ENCODE peak calls at places on chromosomes 1 and 21, in seven cellular contexts. P is AG09309, B is HCT116, Y is tibial artery, K is dorsolateral prefrontal cortex, S is cardiac muscle cell, A is astrocyte of the spinal cord. X is an unnamed sample.

GRCh38 chr1:154497026-154497806 is 4.8 kb upstream of the TDRD10 start:
- DNase-seq in K (no peak), Y (peak), S (peak), P (no peak), B (no peak), A (no peak), X (peak)

GRCh38 chr1:84165566-84165965 is 21.5 kb downstream of the PRKACB start:
- DNase-seq in A (no peak), Y (no peak), S (no peak), B (no peak), P (no peak), K (no peak), X (no peak)

GRCh38 chr1:94319319-94320180 is 82.2 kb upstream of the ARHGAP29 start:
- DNase-seq in Y (no peak), P (no peak), A (no peak), S (no peak), K (no peak), B (no peak), X (no peak)

GRCh38 chr1:168469690-168470089 is 74.1 kb downstream of the XCL2 start:
- DNase-seq in A (peak), Y (peak), B (peak), P (peak), S (peak), K (no peak), X (peak)

GRCh38 chr1:78227705-78228260 is 182.0 kb downstream of the GIPC2 start:
- DNase-seq in S (no peak), A (no peak), Y (no peak), K (no peak), P (no peak), B (no peak), X (no peak)

GRCh38 chr1:232033285-232033684 is 406.7 kb downstream of the DISC1 start:
- DNase-seq in K (no peak), Y (no peak), S (no peak), B (no peak), A (no peak), P (no peak), X (no peak)

GRCh38 chr1:6116137-6116536 is 64.0 kb downstream of the CHD5 start:
- DNase-seq in K (no peak), S (no peak), Y (no peak), P (no peak), A (peak), B (no peak), X (no peak)

GRCh38 chr1:235642021-235642942 is 7.3 kb downstream of the GNG4 start:
- DNase-seq in Y (no peak), P (no peak), A (peak), B (peak), K (peak), S (peak), X (peak)

GRCh38 chr1:18653375-18653774 is 22.7 kb downstream of the PAX7 start:
- DNase-seq in S (no peak), P (no peak), Y (no peak), K (no peak), A (no peak), B (no peak), X (no peak)

GRCh38 chr1:180785306-180785705 is 127.4 kb upstream of the KIAA1614 start:
- DNase-seq in Y (no peak), A (no peak), B (no peak), S (no peak), P (no peak), K (no peak), X (no peak)

GRCh38 chr1:53327183-53327941 is 508 bp downstream of the LRP8 start:
- DNase-seq in P (no peak), K (no peak), Y (no peak), B (no peak), A (peak), S (peak), X (peak)

DNA sequence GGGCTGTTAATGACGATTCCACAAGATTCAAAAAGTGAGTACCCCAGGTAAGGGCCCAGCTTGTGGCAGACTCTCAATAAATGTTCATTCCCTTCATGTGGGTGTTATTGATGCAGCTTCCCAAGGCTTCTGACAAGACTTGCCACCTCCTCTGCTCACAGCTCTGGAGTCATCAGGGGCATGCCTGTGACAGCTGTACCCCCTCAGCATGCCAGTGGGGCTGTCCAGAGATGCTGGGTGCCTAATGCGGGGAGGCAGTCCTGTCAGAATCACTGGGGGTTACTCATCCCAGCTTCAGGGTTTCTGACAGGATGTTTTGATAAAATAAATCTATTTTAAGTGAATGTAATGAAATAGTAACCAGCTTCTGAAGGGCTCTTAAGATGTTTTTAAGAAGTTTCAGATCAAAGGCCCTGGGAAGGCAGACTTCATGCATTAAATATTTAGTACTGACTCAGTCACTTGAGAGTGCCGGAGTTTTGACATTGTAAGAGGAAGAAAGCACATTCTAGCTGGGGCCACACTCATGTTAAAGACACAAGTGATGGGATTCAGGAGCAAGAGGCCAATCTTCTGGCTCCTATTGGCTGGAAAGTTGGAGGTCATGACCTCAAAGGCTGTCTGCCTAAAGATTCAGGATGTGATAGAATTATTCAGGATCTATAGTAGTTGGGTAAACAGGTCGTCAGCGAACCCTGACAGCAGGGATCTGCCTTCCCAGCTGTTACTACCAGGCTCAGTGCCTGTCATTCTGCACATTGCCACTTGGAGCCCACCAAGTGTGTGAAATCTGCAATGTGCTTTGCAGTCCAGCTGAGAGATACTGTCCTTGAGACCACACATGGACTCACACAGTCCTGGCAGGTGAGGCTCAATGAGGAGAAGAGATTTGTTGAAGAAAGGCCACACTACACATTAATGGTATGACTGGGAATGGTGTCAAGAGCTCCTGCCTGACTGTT is 239.6 kb upstream of the BEND5 start:
- DNase-seq in B (no peak), P (no peak), K (no peak), Y (no peak), S (no peak), A (no peak), X (no peak)
- TF ChIP-seq CTCF in B (no peak), P (no peak), K (no peak), Y (no peak), S (no peak), A (no peak), X (no peak)

GRCh38 chr21:25897383-25897782 is 162.6 kb downstream of the GABPA start:
- DNase-seq in P (no peak), S (no peak), A (no peak), B (no peak), K (no peak), Y (no peak), X (no peak)

GRCh38 chr21:25896657-25897056 is 161.9 kb downstream of the GABPA start:
- DNase-seq in P (no peak), A (peak), S (no peak), B (no peak), K (no peak), Y (no peak), X (no peak)

GRCh38 chr21:25898671-25899070 is 163.9 kb downstream of the GABPA start:
- DNase-seq in K (no peak), A (no peak), S (peak), Y (no peak), B (no peak), P (no peak), X (peak)

GRCh38 chr21:25903599-25903998 is 168.8 kb downstream of the GABPA start:
- DNase-seq in Y (no peak), K (no peak), B (no peak), S (no peak), A (no peak), P (no peak), X (no peak)

DNA sequence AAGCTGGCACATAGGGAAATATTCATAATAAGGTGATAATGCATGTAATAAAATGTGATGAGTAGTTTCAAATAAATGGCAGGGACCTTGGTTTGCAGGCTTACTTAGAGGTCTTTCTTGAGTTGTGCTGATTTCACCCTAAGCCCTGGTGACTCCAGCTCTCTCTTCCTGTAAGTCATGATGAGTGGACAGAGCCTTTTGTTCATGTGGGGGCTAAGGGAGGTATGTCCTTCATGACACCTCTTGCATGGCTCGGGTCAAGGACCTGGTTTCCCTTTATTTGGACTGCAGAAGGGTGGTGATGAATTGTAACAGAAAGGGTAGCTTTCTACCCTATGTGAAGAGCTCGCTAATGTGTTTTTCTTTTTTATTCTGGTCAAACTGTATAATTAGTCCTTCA is 166.8 kb downstream of the GABPA start:
- DNase-seq in S (no peak), Y (no peak), A (no peak), K (no peak), B (no peak), P (no peak), X (peak)
- H3K4me3 ChIP-seq in S (no peak), Y (no peak), A (no peak), K (no peak), B (no peak), P (no peak), X (no peak)

GRCh38 chr1:41511239-41511540 is 26.7 kb upstream of the EDN2 start:
- DNase-seq in B (no peak), P (no peak), S (no peak), Y (no peak), A (no peak), K (no peak), X (no peak)

GRCh38 chr1:41512701-41513387 is 28.4 kb upstream of the EDN2 start:
- DNase-seq in Y (no peak), S (no peak), B (no peak), P (no peak), K (no peak), A (no peak), X (no peak)

GRCh38 chr1:41515131-41515678 is 30.7 kb upstream of the EDN2 start:
- DNase-seq in K (peak), P (no peak), Y (no peak), B (no peak), S (no peak), A (no peak), X (no peak)

GRCh38 chr1:41514381-41514780 is 29.9 kb upstream of the EDN2 start:
- DNase-seq in S (no peak), P (no peak), B (no peak), A (no peak), Y (no peak), K (no peak), X (no peak)

DNA sequence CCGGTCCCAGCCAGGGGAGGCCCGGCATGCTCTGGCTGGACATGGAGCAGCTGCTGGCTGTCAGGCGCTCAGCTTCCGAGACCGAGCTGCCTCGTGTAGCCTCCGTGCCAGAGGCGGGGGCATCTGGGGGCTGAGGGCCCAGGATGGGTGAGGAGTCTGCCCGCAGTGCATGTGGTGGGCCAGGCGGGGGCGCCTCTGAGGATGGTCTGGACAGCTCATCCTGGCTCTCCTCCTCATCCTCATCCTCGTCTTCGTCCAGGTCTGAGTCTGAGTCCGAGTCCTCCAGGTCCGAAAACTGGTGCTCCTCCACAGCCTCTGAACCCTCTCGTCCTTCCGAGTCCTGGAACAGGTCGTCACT is 28.9 kb upstream of the EDN2 start:
- DNase-seq in K (no peak), B (no peak), P (no peak), A (no peak), Y (no peak), S (no peak), X (no peak)
- TF ChIP-seq CTCF in K (peak), B (peak), P (peak), A (peak), Y (no peak), S (peak), X (peak)

GRCh38 chr1:13764533-13764932 is 64.5 kb downstream of the PRDM2 start:
- DNase-seq in K (no peak), Y (no peak), B (no peak), A (peak), P (no peak), S (peak), X (no peak)

GRCh38 chr1:13763991-13764390 is 64.0 kb downstream of the PRDM2 start:
- DNase-seq in A (no peak), P (no peak), K (no peak), Y (no peak), S (no peak), B (no peak), X (no peak)

GRCh38 chr1:13766906-13767564 is 67.0 kb downstream of the PRDM2 start:
- DNase-seq in S (peak), B (no peak), K (no peak), A (peak), P (peak), Y (no peak), X (peak)

GRCh38 chr1:13763264-13763663 is 63.3 kb downstream of the PRDM2 start:
- DNase-seq in B (no peak), Y (no peak), A (no peak), S (no peak), K (no peak), P (no peak), X (no peak)

DNA sequence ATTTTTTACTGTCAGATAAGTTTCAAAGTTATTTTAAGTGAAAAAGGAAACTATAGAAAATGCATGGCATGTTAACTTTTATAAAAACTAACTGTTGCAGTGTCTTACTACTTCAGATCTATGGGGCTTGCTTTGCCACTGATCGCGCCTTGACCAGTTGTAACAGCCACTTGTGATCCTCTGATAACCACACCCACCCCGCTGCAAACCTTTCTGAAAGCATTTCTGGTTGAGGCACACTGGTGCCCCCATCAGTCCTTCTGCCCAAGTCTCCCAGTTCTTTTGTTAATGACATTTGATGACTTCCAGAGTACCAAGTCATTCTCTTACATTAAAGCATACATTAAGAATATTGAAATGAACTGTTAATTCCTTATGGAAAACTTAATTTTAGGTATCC is 64.9 kb downstream of the PRDM2 start:
- DNase-seq in A (no peak), K (no peak), S (no peak), Y (no peak), B (no peak), P (no peak), X (no peak)
- H3K4me3 ChIP-seq in A (no peak), K (no peak), S (no peak), Y (no peak), B (no peak), P (no peak), X (no peak)

GRCh38 chr1:85344256-85344694 is 67.8 kb upstream of the BCL10 start:
- DNase-seq in Y (no peak), B (no peak), S (peak), A (no peak), P (no peak), K (no peak), X (peak)
- TF ChIP-seq CTCF in Y (no peak), B (peak), S (peak), A (peak), P (peak), K (no peak), X (peak)

DNA sequence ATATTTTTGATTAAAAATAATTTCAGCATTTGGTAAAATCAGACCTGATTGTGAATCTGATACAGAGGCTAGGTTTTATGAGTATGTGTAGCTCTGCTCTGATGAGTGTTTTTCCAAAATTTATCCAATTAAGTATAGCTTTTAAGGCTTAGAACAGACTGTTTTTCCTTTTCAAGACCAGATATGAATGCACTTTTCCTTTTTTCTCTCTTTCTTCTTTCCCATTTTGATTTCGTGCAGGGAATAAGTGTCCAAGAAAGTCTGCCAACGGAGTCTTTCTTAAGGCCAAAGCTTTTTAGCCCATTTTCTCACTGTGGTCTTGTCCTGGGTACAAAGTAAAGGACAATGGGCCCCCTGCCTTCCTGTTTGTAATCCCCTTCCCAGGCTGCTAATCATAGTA is 2.8 kb downstream of the KIF1B start:
- DNase-seq in P (no peak), Y (no peak), K (no peak), B (no peak), S (no peak), A (no peak), X (no peak)
- H3K4me3 ChIP-seq in P (no peak), Y (no peak), K (peak), B (no peak), S (no peak), A (no peak), X (no peak)